ENCODE peak calls at places on chromosomes 2 and 18, in eight cellular contexts. N, S, I, M, L, K, P and B are unnamed samples.

GRCh38 chr2:48452108-48452507 is 77.8 kb upstream of the STON1 start:
- DNase-seq in N (no peak), S (no peak), I (no peak), M (no peak), L (no peak), K (no peak), P (no peak), B (no peak)

GRCh38 chr2:207792244-207792785 is 22.6 kb upstream of the FZD5 start:
- DNase-seq in N (peak; percentile 72), S (peak; percentile 74), I (no peak), M (peak; percentile 75), L (peak; percentile 36), K (peak; percentile 39), P (peak; percentile 69), B (no peak)

GRCh38 chr2:133894429-133894828 is 326.2 kb upstream of the NCKAP5 start:
- DNase-seq in N (no peak), S (no peak), I (no peak), M (no peak), L (no peak), K (no peak), P (no peak), B (no peak)

GRCh38 chr2:109663721-109664120 is 49.6 kb downstream of the SOWAHC start:
- DNase-seq in N (no peak), S (peak; percentile 91), I (no peak), M (no peak), L (no peak), K (peak; percentile 79), P (no peak), B (no peak)

GRCh38 chr2:214504599-214505376 is 93.9 kb downstream of the VWC2L start:
- DNase-seq in N (no peak), S (no peak), I (no peak), M (no peak), L (no peak), K (no peak), P (no peak), B (no peak)

GRCh38 chr2:11140492-11140891 is 14.8 kb upstream of the SLC66A3 start:
- DNase-seq in N (no peak), S (peak; percentile 79), I (no peak), M (peak; percentile 34), L (no peak), K (no peak), P (no peak), B (no peak)

GRCh38 chr2:46269545-46270273 is 27.5 kb upstream of the EPAS1 start:
- DNase-seq in N (no peak), S (peak; percentile 35), I (no peak), M (no peak), L (no peak), K (no peak), P (no peak), B (no peak)

GRCh38 chr18:26073742-26074141 is 16.7 kb downstream of the SS18 start:
- DNase-seq in N (no peak), S (no peak), I (no peak), M (no peak), L (no peak), K (no peak), P (no peak), B (no peak)

GRCh38 chr18:54717673-54718435 is 110.4 kb upstream of the RAB27B start:
- DNase-seq in N (peak; percentile 71), S (no peak), I (no peak), M (no peak), L (peak; percentile 83), K (no peak), P (no peak), B (peak; percentile 24)

GRCh38 chr2:132969371-132969985 is 299.5 kb upstream of the LYPD1 start:
- DNase-seq in N (no peak), S (peak; percentile 2), I (no peak), M (no peak), L (no peak), K (no peak), P (no peak), B (no peak)

GRCh38 chr2:57465067-57465466 is 581.5 kb upstream of the VRK2 start:
- DNase-seq in N (no peak), S (no peak), I (no peak), M (no peak), L (no peak), K (no peak), P (no peak), B (no peak)
- H2AFZ ChIP-seq in N (no peak overlapping the region), S (no peak overlapping the region), I (no peak overlapping the region), M (no peak overlapping the region), L (no peak overlapping the region), K (no peak overlapping the region), P (no peak overlapping the region), B (no peak overlapping the region)

GRCh38 chr2:171433763-171434670 is at the start of the genes DCAF17 and METTL8:
- DNase-seq in N (peak; percentile 98), S (peak; percentile 98), I (peak; percentile 95), M (peak; percentile 95), L (peak; percentile 98), K (peak; percentile 95), P (peak; percentile 87), B (peak; percentile 99)

GRCh38 chr2:171432969-171433762 is 624 bp downstream of the METTL8 start:
- DNase-seq in N (peak; percentile 45), S (peak; percentile 66), I (no peak), M (peak; percentile 75), L (peak; percentile 57), K (peak; percentile 35), P (peak; percentile 63), B (peak; percentile 88)

GRCh38 chr2:171432206-171432968 is 1.4 kb downstream of the METTL8 start:
- DNase-seq in N (no peak), S (peak; percentile 9), I (no peak), M (no peak), L (no peak), K (no peak), P (no peak), B (no peak)

GRCh38 chr2:171431677-171432167 is 2.1 kb downstream of the METTL8 start:
- DNase-seq in N (peak; percentile 44), S (no peak), I (no peak), M (no peak), L (no peak), K (no peak), P (no peak), B (no peak)

GRCh38 chr2:171430516-171431410 is 3.0 kb downstream of the METTL8 start:
- DNase-seq in N (peak; percentile 55), S (no peak), I (no peak), M (no peak), L (no peak), K (no peak), P (no peak), B (peak; percentile 46)
- H3K27ac ChIP-seq in N (no peak overlapping the region), S (no peak overlapping the region), I (no peak overlapping the region), M (no peak overlapping the region), L (no peak overlapping the region), K (no peak overlapping the region), P (no peak overlapping the region), B (no peak overlapping the region)

DNA sequence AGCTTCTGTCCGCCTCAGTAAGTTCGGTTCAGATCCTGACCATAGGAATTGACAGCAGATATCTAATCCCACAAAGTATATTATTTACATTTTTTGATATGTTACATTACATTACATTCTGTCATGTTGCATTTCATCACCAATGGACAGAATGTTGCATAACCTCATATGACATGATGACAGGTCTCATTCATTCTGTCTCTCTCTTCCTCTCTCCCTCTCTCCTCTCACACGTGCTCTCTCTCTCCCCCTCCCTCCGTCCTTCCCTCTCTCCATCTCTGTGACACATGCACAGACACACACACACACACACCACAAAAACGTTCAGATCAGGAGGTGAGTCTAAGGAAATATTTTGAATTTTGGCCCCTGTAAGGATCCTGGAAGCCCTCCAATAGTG is 269.2 kb downstream of the FIGN start:
- DNase-seq in N (no peak), S (no peak), I (no peak), M (no peak), L (no peak), K (no peak), P (no peak), B (no peak)
- H2AFZ ChIP-seq in N (no peak overlapping the region), S (no peak overlapping the region), I (no peak overlapping the region), M (no peak overlapping the region), L (no peak overlapping the region), K (no peak overlapping the region), P (no peak overlapping the region), B (no peak overlapping the region)

GRCh38 chr2:20141806-20142205 is 83.1 kb downstream of the SDC1 start:
- DNase-seq in N (no peak), S (no peak), I (no peak), M (no peak), L (no peak), K (no peak), P (no peak), B (no peak)
- H3K27ac ChIP-seq in N (no peak overlapping the region), S (peak overlapping the region; percentile 75), I (no peak overlapping the region), M (peak overlapping the region; percentile 61), L (no peak overlapping the region), K (peak overlapping the region; percentile 46), P (no peak overlapping the region), B (no peak overlapping the region)

GRCh38 chr2:75560022-75560767 is 544 bp downstream of the EVA1A start:
- DNase-seq in N (peak; percentile 58), S (peak; percentile 63), I (peak; percentile 41), M (peak; percentile 60), L (peak; percentile 75), K (peak; percentile 51), P (no peak), B (no peak)

GRCh38 chr2:75558786-75559428 is 1.8 kb downstream of the EVA1A start:
- DNase-seq in N (no peak), S (peak; percentile 56), I (no peak), M (peak; percentile 22), L (no peak), K (peak; percentile 48), P (no peak), B (no peak)

GRCh38 chr2:75560768-75561565 is at the start of gene EVA1A:
- DNase-seq in N (peak; percentile 83), S (peak; percentile 88), I (peak; percentile 52), M (peak; percentile 68), L (peak; percentile 81), K (peak; percentile 64), P (no peak), B (no peak)

GRCh38 chr2:75558132-75558530 is 2.6 kb downstream of the EVA1A start:
- DNase-seq in N (no peak), S (no peak), I (no peak), M (no peak), L (no peak), K (no peak), P (no peak), B (no peak)

DNA sequence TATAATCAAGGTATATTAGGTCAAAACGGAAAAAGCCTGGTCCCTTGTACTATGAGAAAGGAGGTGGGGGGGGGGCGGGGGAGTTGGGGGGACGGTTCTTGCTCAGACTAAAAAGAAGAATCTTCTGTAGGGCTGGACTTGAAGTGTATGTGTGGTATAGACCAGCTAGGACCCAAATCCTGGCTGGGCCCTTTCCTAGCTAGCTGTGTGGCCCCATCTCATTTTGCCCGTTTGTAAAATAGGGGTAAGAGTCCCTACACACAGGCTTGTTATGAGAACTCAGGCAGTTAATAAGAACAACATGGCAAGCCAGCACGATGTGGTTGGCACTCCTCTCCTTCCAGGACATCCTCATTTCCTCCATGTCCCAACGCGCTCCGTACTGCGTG is 1.1 kb downstream of the EVA1A start:
- DNase-seq in N (no peak), S (no peak), I (no peak), M (peak; percentile 6), L (no peak), K (no peak), P (no peak), B (no peak)
- H2AFZ ChIP-seq in N (no peak overlapping the region), S (peak overlapping the region; percentile 68), I (peak overlapping the region; percentile 94), M (peak overlapping the region; percentile 90), L (peak overlapping the region; percentile 95), K (peak overlapping the region; percentile 34), P (no peak overlapping the region), B (no peak overlapping the region)